ENCODE peak calls at places on chromosome 11, in seven cellular contexts. X, V, Q, R, M, O and K are unnamed samples.

GRCh38 chr11:134228625-134229024 is 4.2 kb downstream of the VPS26B start:
- DNase-seq in O (no peak), Q (no peak), M (no peak), R (peak; percentile 16), X (peak; percentile 38), V (peak; percentile 86), K (no peak)

GRCh38 chr11:45209904-45210699 is 63.7 kb downstream of the PRDM11 start:
- DNase-seq in V (no peak), O (peak; percentile 92), M (peak; percentile 84), X (no peak), R (peak; percentile 71), Q (no peak), K (no peak)

GRCh38 chr11:134124660-134125451 is 56.0 kb downstream of the JAM3 start:
- DNase-seq in M (peak; percentile 28), X (no peak), R (peak; percentile 35), O (peak; percentile 49), V (no peak), Q (no peak), K (no peak)

GRCh38 chr11:15045209-15045608 is 28.2 kb upstream of the CALCB start:
- DNase-seq in O (no peak), Q (no peak), V (no peak), R (no peak), M (no peak), X (no peak), K (no peak)

GRCh38 chr11:34916810-34917780 is 677 bp downstream of the PDHX start:
- DNase-seq in O (peak; percentile 50), M (peak; percentile 38), Q (peak; percentile 34), X (no peak), R (no peak), V (peak; percentile 22), K (peak; percentile 57)

GRCh38 chr11:61737636-61738386 is 14.6 kb upstream of the MYRF start:
- DNase-seq in Q (no peak), R (no peak), X (no peak), O (no peak), M (no peak), V (no peak), K (no peak)

GRCh38 chr11:74570266-74571061 is 21.9 kb upstream of the POLD3 start:
- DNase-seq in O (peak; percentile 75), M (peak; percentile 54), R (peak; percentile 38), X (no peak), V (peak; percentile 59), Q (peak; percentile 48), K (peak; percentile 71)

GRCh38 chr11:134724106-134724778 is 312.2 kb upstream of the B3GAT1 start:
- DNase-seq in R (no peak), O (no peak), V (no peak), X (no peak), Q (no peak), M (no peak), K (no peak)

GRCh38 chr11:10580625-10581024 is 12.2 kb upstream of the LYVE1 start:
- DNase-seq in Q (no peak), O (no peak), X (no peak), R (no peak), V (no peak), M (no peak), K (no peak)

GRCh38 chr11:44681698-44682097 is 45.1 kb upstream of the TSPAN18 start:
- DNase-seq in R (peak; percentile 3), X (no peak), M (peak; percentile 22), O (peak; percentile 47), V (no peak), Q (no peak), K (peak; percentile 60)

GRCh38 chr11:1810761-1811160 is 24.0 kb upstream of the SYT8 start:
- DNase-seq in X (no peak), O (no peak), M (no peak), Q (no peak), V (no peak), R (no peak), K (no peak)

GRCh38 chr11:26571861-26572654 is at the start of gene MUC15:
- DNase-seq in V (no peak), R (no peak), M (no peak), Q (no peak), O (no peak), X (no peak), K (no peak)

GRCh38 chr11:79381036-79381435 is 59.8 kb downstream of the TENM4 start:
- DNase-seq in R (no peak), V (no peak), X (no peak), O (no peak), Q (no peak), M (no peak), K (no peak)

GRCh38 chr11:69014084-69014935 is 1.3 kb upstream of the MRGPRF start:
- DNase-seq in Q (no peak), X (no peak), R (peak; percentile 36), O (no peak), M (peak; percentile 97), V (no peak), K (no peak)

GRCh38 chr11:67118059-67118766 is 850 bp upstream of the KDM2A start:
- DNase-seq in M (no peak), Q (no peak), V (peak; percentile 48), X (peak; percentile 66), R (no peak), O (peak; percentile 29), K (no peak)

GRCh38 chr11:124670732-124671131 is 2.8 kb downstream of the SIAE start:
- DNase-seq in R (no peak), Q (no peak), X (no peak), M (peak; percentile 24), O (peak; percentile 46), V (peak; percentile 51), K (peak; percentile 52)

GRCh38 chr11:126544311-126545056 is 189.0 kb downstream of the ST3GAL4 start:
- DNase-seq in Q (no peak), R (peak; percentile 73), M (peak; percentile 8), X (no peak), O (peak; percentile 21), V (no peak), K (peak; percentile 13)

GRCh38 chr11:56140151-56140661 is at the start of gene OR8J3:
- DNase-seq in V (no peak), O (no peak), X (no peak), M (no peak), R (no peak), Q (no peak), K (no peak)

GRCh38 chr11:30740071-30740470 is 153.9 kb upstream of the MPPED2 start:
- DNase-seq in M (no peak), O (no peak), Q (no peak), V (no peak), R (no peak), X (no peak), K (no peak)

GRCh38 chr11:30730011-30730410 is 143.9 kb upstream of the MPPED2 start:
- DNase-seq in R (no peak), V (no peak), Q (no peak), M (no peak), O (no peak), X (no peak), K (no peak)

GRCh38 chr11:30741039-30741550 is 154.9 kb upstream of the MPPED2 start:
- DNase-seq in R (no peak), O (peak; percentile 43), V (no peak), Q (no peak), X (no peak), M (peak; percentile 75), K (peak; percentile 46)

GRCh38 chr11:30733748-30734147 is 147.6 kb upstream of the MPPED2 start:
- DNase-seq in R (no peak), X (no peak), O (no peak), V (no peak), Q (no peak), M (no peak), K (no peak)

GRCh38 chr11:30735946-30736345 is 149.8 kb upstream of the MPPED2 start:
- DNase-seq in R (no peak), X (no peak), V (no peak), M (no peak), O (no peak), Q (no peak), K (peak; percentile 3)
- TF ChIP-seq CTCF in R (no peak), X (no peak), V (no peak), M (no peak), O (no peak), Q (no peak), K (no peak)

DNA sequence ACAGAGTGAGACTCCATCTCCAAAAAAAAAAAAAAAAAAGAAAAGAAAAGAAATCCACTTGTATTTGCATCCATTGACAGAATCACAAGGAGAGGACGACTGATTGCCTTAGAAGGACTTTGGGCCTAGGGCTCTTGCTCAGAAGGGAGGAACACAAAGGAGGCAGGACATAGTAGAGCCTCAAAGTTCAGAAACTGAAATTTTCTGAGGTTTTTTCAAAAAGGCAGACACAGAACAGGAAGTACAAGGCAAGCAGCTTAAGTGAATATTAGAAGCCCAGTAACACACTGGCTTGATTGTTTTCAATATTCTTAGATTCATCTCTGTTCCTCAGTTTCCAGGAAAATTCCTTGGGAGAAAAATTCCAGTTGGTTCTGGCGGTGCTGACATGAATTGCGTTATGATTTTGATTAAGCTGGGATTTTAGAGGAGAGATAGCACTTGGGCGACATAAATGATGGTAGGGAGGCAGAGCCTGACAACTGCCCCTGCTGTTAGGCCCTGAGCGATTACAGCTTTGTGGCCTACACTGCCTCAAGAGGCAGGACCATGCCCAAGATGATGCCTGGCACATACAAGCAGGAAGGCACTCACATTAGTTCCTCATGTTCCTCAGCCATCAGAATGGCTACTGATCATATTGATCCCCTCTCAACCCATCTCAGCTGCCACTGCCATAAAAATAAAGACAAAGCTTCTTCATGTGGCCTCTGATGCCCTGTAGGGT is 15.3 kb downstream of the CLPB start:
- DNase-seq in O (no peak), M (no peak), R (no peak), Q (no peak), V (no peak), X (no peak), K (no peak)
- TF ChIP-seq CTCF in O (no peak), M (no peak), R (peak; percentile 6), Q (peak; percentile 10), V (no peak), X (no peak), K (no peak)

DNA sequence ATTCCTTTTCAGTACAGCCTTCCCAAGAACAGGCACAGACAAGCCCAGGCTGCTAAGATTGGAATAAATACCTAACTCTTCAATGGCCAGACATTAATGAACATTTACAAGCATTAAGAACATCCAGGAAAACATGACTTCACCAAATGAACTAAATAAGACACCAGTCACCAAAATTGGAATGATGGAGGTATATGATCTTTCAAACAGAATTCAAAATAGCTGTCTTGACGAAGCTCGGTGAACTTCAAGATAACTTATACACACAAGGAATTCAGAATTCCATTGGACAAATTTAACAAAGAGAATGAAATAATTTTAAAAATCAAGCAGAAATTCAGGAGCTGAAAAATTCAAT is 16.4 kb upstream of the DDX10 start:
- DNase-seq in O (no peak), X (no peak), R (no peak), Q (no peak), V (no peak), M (no peak), K (no peak)
- TF ChIP-seq CTCF in O (no peak), X (no peak), R (no peak), Q (no peak), V (no peak), M (no peak), K (no peak)

GRCh38 chr11:66002648-66003225 is 434 bp downstream of the BANF1 start:
- DNase-seq in X (no peak), Q (no peak), M (peak; percentile 51), R (peak; percentile 38), V (no peak), O (peak; percentile 46), K (peak; percentile 45)
- TF ChIP-seq CTCF in X (no peak), Q (peak; percentile 4), M (peak; percentile 13), R (peak; percentile 11), V (peak; percentile 41), O (peak; percentile 21), K (no peak)